ENCODE peak calls at places on chromosome 12, in ten cellular contexts. O is head of caudate nucleus; G is K562; D is EL; J is GM10248; Q is HTR-8/SVneo; K is keratinocyte; U is EH; L is amniotic stem cell; Y is natural killer cell treated with Interleukin-12 subunit alpha and Interleukin-12 subunit beta and Interleukin-15 and Interleukin-18, amount 100 ng/mL, for 72 hours. X is an unnamed sample.

GRCh38 chr12:115897718-115898117 is 379.8 kb downstream of the MED13L start:
- DNase-seq in U (peak; percentile 49), K (no peak), J (no peak), G (no peak), Y (no peak), D (no peak), O (no peak), L (no peak), Q (no peak), X (no peak)

GRCh38 chr12:41932470-41932991 is 212.1 kb downstream of the GXYLT1 start:
- DNase-seq in O (peak; percentile 65), Y (no peak), Q (no peak), J (peak; percentile 34), U (peak; percentile 16), K (no peak), G (peak; percentile 36), D (no peak), L (no peak), X (no peak)

GRCh38 chr12:51183816-51184215 is 10.9 kb upstream of the TFCP2 start:
- DNase-seq in Y (no peak), U (peak; percentile 63), D (peak; percentile 33), Q (no peak), J (no peak), G (peak; percentile 64), K (no peak), O (no peak), L (no peak), X (no peak)

GRCh38 chr12:121003650-121004049 is 12.6 kb downstream of the C12orf43 start:
- DNase-seq in D (no peak), Q (no peak), G (no peak), J (no peak), Y (no peak), L (no peak), U (no peak), O (no peak), K (no peak), X (no peak)

GRCh38 chr12:84862190-84862589 is 50.4 kb downstream of the SLC6A15 start:
- DNase-seq in D (no peak), L (no peak), Q (no peak), U (peak; percentile 9), Y (no peak), O (no peak), K (no peak), J (no peak), G (no peak), X (no peak)

GRCh38 chr12:57838594-57839302 is 7.8 kb downstream of the CTDSP2 start:
- DNase-seq in L (no peak), G (no peak), O (no peak), Y (no peak), U (peak; percentile 49), K (no peak), Q (no peak), D (no peak), J (no peak), X (peak; percentile 50)

GRCh38 chr12:67759829-67760228 is 111.3 kb downstream of the DYRK2 start:
- DNase-seq in Y (no peak), K (no peak), O (no peak), L (no peak), G (no peak), D (no peak), U (no peak), Q (no peak), J (no peak), X (no peak)

GRCh38 chr12:84435682-84436081 is 476.9 kb downstream of the SLC6A15 start:
- DNase-seq in G (no peak), U (no peak), O (no peak), Y (no peak), Q (no peak), D (no peak), L (no peak), K (no peak), J (no peak), X (no peak)

GRCh38 chr12:31890295-31891285 is 68.6 kb upstream of the RESF1 start:
- DNase-seq in J (no peak), G (no peak), O (no peak), K (no peak), Y (peak; percentile 62), U (no peak), Q (no peak), D (no peak), L (no peak), X (peak; percentile 20)

GRCh38 chr12:57203791-57204190 is 12.8 kb upstream of the NXPH4 start:
- DNase-seq in J (no peak), D (no peak), G (no peak), K (no peak), L (no peak), O (no peak), Q (no peak), U (no peak), Y (no peak), X (no peak)

GRCh38 chr12:79381246-79382208 is 309.2 kb downstream of the PAWR start:
- DNase-seq in L (no peak), Q (no peak), Y (no peak), J (no peak), U (no peak), K (no peak), D (no peak), G (no peak), O (no peak), X (no peak)

GRCh38 chr12:2722806-2723205 is 72.0 kb upstream of the FKBP4 start:
- DNase-seq in J (no peak), D (no peak), Q (no peak), K (peak; percentile 1), G (no peak), U (peak; percentile 7), O (no peak), L (no peak), Y (no peak), X (no peak)

GRCh38 chr12:14768823-14769405 is 34.4 kb downstream of the WBP11 start:
- DNase-seq in O (no peak), D (peak; percentile 37), L (no peak), U (peak; percentile 26), G (no peak), J (peak; percentile 18), K (no peak), Q (no peak), Y (no peak), X (peak; percentile 35)

GRCh38 chr12:68953536-68953935 is 20.6 kb upstream of the CPM start:
- DNase-seq in K (no peak), O (no peak), J (no peak), Q (no peak), L (no peak), D (no peak), Y (no peak), G (no peak), U (no peak), X (no peak)